ENCODE peak calls at places on chromosome 1, in eight cellular contexts. C is psoas muscle, W is astrocyte of the spinal cord, Q is NB4, K is uterus, M is tibial nerve, H is brain microvascular endothelial cell, G is body of pancreas. Z is an unnamed sample.

GRCh38 chr1:147580200-147580557 is 38.9 kb downstream of the BCL9 start:
- DNase-seq in C (no peak), W (peak), Q (peak), K (no peak), M (no peak), H (no peak), G (no peak), Z (no peak)

GRCh38 chr1:17574502-17574901 is 35.0 kb downstream of the ARHGEF10L start:
- DNase-seq in C (no peak), W (no peak), Q (no peak), K (no peak), M (no peak), H (no peak), G (no peak), Z (no peak)

GRCh38 chr1:36207339-36207738 is 16.9 kb upstream of the THRAP3 start:
- DNase-seq in C (peak), W (peak), Q (no peak), K (peak), M (peak), H (peak), G (peak), Z (peak)

GRCh38 chr1:53615101-53615500 is 123.9 kb downstream of the GLIS1 start:
- DNase-seq in C (no peak), W (no peak), Q (no peak), K (peak), M (no peak), H (no peak), G (no peak), Z (no peak)

GRCh38 chr1:15288173-15288926 is 41.3 kb downstream of the FHAD1 start:
- DNase-seq in C (no peak), W (no peak), Q (no peak), K (no peak), M (no peak), H (no peak), G (no peak), Z (no peak)

GRCh38 chr1:117138556-117138955 is 17.0 kb upstream of the TRIM45 start:
- DNase-seq in C (no peak), W (no peak), Q (no peak), K (no peak), M (no peak), H (no peak), G (no peak), Z (no peak)

GRCh38 chr1:210292276-210292851 is 36.3 kb upstream of the HHAT start:
- DNase-seq in C (peak), W (peak), Q (no peak), K (peak), M (peak), H (no peak), G (peak), Z (no peak)

GRCh38 chr1:181612100-181612499 is 128.8 kb downstream of the CACNA1E start:
- DNase-seq in C (no peak), W (no peak), Q (no peak), K (no peak), M (no peak), H (no peak), G (no peak), Z (no peak)

GRCh38 chr1:154221815-154222081 is 993 bp downstream of the UBAP2L start:
- DNase-seq in C (no peak), W (peak), Q (peak), K (no peak), M (peak), H (peak), G (no peak), Z (peak)

GRCh38 chr1:23562138-23562819 is 3.0 kb upstream of the ID3 start:
- DNase-seq in C (peak), W (peak), Q (peak), K (peak), M (peak), H (peak), G (peak), Z (peak)

GRCh38 chr1:68319907-68320306 is 87.6 kb upstream of the WLS start:
- DNase-seq in C (no peak), W (no peak), Q (no peak), K (no peak), M (no peak), H (no peak), G (no peak), Z (no peak)

GRCh38 chr1:24641646-24642151 is 1.4 kb upstream of the SRRM1 start:
- DNase-seq in C (peak), W (peak), Q (peak), K (peak), M (no peak), H (no peak), G (peak), Z (no peak)

GRCh38 chr1:224786533-224787249 is 142.8 kb upstream of the DNAH14 start:
- DNase-seq in C (no peak), W (peak), Q (peak), K (no peak), M (no peak), H (peak), G (no peak), Z (peak)

GRCh38 chr1:218433744-218434143 is 88.6 kb downstream of the TGFB2 start:
- DNase-seq in C (no peak), W (peak), Q (no peak), K (no peak), M (no peak), H (no peak), G (no peak), Z (peak)

GRCh38 chr1:59759156-59759925 is 55.4 kb upstream of the HOOK1 start:
- DNase-seq in C (peak), W (peak), Q (peak), K (peak), M (peak), H (peak), G (peak), Z (peak)

GRCh38 chr1:71448444-71448843 is 367.6 kb upstream of the ZRANB2 start:
- DNase-seq in C (no peak), W (no peak), Q (no peak), K (no peak), M (no peak), H (no peak), G (no peak), Z (no peak)

GRCh38 chr1:71861022-71861421 is 421.3 kb downstream of the NEGR1 start:
- DNase-seq in C (no peak), W (peak), Q (peak), K (no peak), M (no peak), H (no peak), G (no peak), Z (peak)

GRCh38 chr1:101613549-101613948 is 376.7 kb downstream of the S1PR1 start:
- DNase-seq in C (no peak), W (no peak), Q (no peak), K (no peak), M (no peak), H (no peak), G (no peak), Z (no peak)

GRCh38 chr1:248804771-248805681 is 20.7 kb downstream of the SH3BP5L start:
- DNase-seq in C (no peak), W (no peak), Q (peak), K (no peak), M (no peak), H (no peak), G (no peak), Z (no peak)
- H3K4me3 ChIP-seq in C (no peak), W (no peak), Q (peak), K (no peak), M (no peak), H (no peak), G (no peak), Z (no peak)

GRCh38 chr1:7961199-7962010 is at the start of gene PARK7:
- DNase-seq in C (peak), W (peak), Q (peak), K (peak), M (peak), H (peak), G (peak), Z (peak)
- TF ChIP-seq CTCF in C (peak), W (peak), Q (peak), K (peak), M (peak), H (peak), G (peak), Z (peak)

GRCh38 chr1:183543619-183544204 is 46.5 kb downstream of the NCF2 start:
- DNase-seq in C (no peak), W (peak), Q (peak), K (no peak), M (peak), H (peak), G (no peak), Z (peak)
- H3K4me3 ChIP-seq in C (no peak), W (no peak), Q (no peak), K (no peak), M (no peak), H (no peak), G (no peak), Z (no peak)

DNA sequence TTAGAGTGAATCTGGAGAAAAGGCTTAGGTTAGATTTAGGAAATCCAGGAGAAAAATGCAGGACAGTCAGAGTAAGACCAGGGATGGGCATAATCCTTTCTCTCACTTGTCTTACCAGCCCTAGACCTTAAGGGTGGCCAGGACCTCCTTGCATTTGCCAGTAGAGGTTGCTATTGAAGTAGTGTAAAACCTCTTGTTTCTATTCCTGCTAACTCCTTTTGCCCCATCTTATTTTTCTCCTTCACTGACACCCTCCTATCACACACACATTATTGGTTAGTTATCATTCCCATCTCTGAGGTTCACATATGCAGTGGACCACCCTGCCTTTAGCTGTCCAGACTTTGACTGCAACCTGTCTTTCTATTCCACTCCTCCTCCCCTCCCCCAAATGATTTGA is 75.0 kb upstream of the MACF1 start:
- DNase-seq in C (no peak), W (peak), Q (peak), K (no peak), M (no peak), H (no peak), G (no peak), Z (peak)
- TF ChIP-seq CTCF in C (peak), W (peak), Q (peak), K (peak), M (no peak), H (peak), G (no peak), Z (peak)

GRCh38 chr1:92442351-92442750 is 44.4 kb downstream of the GFI1 start:
- DNase-seq in C (no peak), W (no peak), Q (no peak), K (no peak), M (no peak), H (peak), G (peak), Z (no peak)
- H3K4me3 ChIP-seq in C (no peak), W (no peak), Q (no peak), K (no peak), M (no peak), H (no peak), G (no peak), Z (no peak)

DNA sequence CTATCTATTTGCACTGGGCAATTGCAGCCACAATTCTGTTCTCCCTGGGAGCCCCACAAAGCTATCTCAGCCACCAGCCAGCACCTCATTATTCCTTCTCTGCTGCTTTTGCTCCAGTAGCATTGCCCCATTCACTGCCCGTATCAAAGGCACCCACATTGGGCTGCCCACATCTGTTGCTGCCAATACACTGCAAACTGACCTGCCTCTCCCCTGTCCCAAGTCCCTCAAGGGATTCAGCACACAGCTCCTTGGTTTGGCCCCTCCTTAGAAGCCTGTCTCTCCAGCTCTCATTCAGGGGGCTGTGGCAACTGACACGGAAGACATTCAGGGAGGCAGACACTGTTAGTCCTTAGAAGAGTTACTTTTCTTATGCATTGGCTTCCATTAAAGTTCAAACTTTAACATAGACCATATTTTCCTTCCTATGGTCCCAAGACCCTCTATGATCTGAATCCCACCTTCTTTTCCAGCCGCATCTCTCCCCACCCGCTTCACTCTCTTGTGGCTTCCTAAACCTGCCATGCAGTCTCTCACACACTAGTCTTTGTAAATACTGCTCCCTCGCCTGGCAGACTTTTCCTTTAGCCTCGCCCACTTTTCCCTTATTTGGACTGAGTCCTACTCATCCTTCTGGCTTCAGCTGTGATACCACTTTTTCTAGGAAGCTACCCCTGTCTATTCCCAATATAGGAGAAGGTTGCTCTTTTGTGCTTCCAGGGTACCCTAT is 19.3 kb upstream of the KLHDC8A start:
- DNase-seq in C (no peak), W (peak), Q (no peak), K (peak), M (no peak), H (peak), G (peak), Z (peak)
- TF ChIP-seq CTCF in C (no peak), W (peak), Q (no peak), K (no peak), M (no peak), H (peak), G (no peak), Z (no peak)

GRCh38 chr1:1232801-1233566 is 947 bp downstream of the B3GALT6 start:
- DNase-seq in C (no peak), W (no peak), Q (no peak), K (no peak), M (no peak), H (no peak), G (no peak), Z (no peak)
- H3K4me3 ChIP-seq in C (peak), W (no peak), Q (peak), K (peak), M (peak), H (no peak), G (no peak), Z (no peak)

GRCh38 chr1:216750031-216750627 is 26.9 kb upstream of the ESRRG start:
- DNase-seq in C (no peak), W (peak), Q (peak), K (no peak), M (peak), H (peak), G (peak), Z (peak)
- TF ChIP-seq CTCF in C (peak), W (peak), Q (peak), K (no peak), M (peak), H (peak), G (peak), Z (peak)

GRCh38 chr1:178938281-178938958 is 67.5 kb upstream of the ANGPTL1 start:
- DNase-seq in C (no peak), W (peak), Q (no peak), K (peak), M (no peak), H (no peak), G (no peak), Z (no peak)

GRCh38 chr1:178939328-178939727 is 68.5 kb upstream of the ANGPTL1 start:
- DNase-seq in C (no peak), W (no peak), Q (no peak), K (no peak), M (peak), H (no peak), G (no peak), Z (peak)

GRCh38 chr1:178937770-178938169 is 66.9 kb upstream of the ANGPTL1 start:
- DNase-seq in C (no peak), W (no peak), Q (no peak), K (peak), M (no peak), H (no peak), G (no peak), Z (no peak)

GRCh38 chr1:178940022-178940765 is 69.3 kb upstream of the ANGPTL1 start:
- DNase-seq in C (no peak), W (peak), Q (no peak), K (peak), M (no peak), H (no peak), G (no peak), Z (peak)

DNA sequence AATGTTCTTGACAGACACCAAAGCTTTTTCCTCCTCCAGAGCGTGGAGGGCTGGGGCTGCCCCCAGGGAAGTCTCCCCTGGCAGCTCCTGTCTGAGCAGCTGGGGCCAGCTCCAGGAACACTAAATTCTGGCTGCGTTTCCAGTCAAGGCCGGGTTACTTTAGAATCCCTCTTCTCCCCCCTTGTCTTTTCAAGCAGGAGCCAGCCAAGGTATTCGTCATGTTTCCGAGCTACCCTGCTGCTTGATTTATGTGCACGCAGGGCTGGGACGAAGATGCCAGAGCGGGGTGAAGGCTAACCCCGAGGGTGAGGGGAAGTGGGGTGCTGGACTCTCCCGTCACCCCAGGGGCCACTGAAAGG is 68.1 kb upstream of the ANGPTL1 start:
- DNase-seq in C (peak), W (peak), Q (no peak), K (peak), M (peak), H (no peak), G (peak), Z (peak)
- H3K4me3 ChIP-seq in C (peak), W (no peak), Q (no peak), K (peak), M (no peak), H (no peak), G (no peak), Z (no peak)

Z was measured in foreskin fibroblast.